ENCODE peak calls at places on chromosomes 13 and 19, in nine cellular contexts. L is A673, C is right lobe of liver, D is kidney, X is prostate gland, O is tibial nerve, Z is IMR-90, I is upper lobe of left lung, M is HCT116. S is an unnamed sample.

GRCh38 chr13:92074658-92075057 is 676.2 kb downstream of the GPC5 start:
- DNase-seq in C (no peak), Z (no peak), L (peak), O (no peak), I (no peak), X (no peak), M (no peak), D (no peak), S (no peak)

GRCh38 chr19:35351441-35352176 is 3.9 kb downstream of the FFAR1 start:
- DNase-seq in D (peak), X (no peak), O (no peak), M (no peak), Z (no peak), I (peak), L (no peak), C (peak), S (no peak)

GRCh38 chr13:33676700-33677048 is 141.3 kb upstream of the RFC3 start:
- DNase-seq in M (no peak), C (peak), X (peak), L (peak), D (no peak), Z (peak), I (peak), O (no peak), S (peak)

GRCh38 chr19:46924874-46925547 is 64.2 kb downstream of the ARHGAP35 start:
- DNase-seq in L (no peak), Z (no peak), I (peak), D (no peak), O (no peak), X (peak), C (peak), M (no peak), S (peak)

GRCh38 chr13:70527553-70527952 is 419.3 kb upstream of the KLHL1 start:
- DNase-seq in O (no peak), C (no peak), D (no peak), I (no peak), X (no peak), L (no peak), Z (no peak), M (no peak), S (no peak)

GRCh38 chr13:113981201-113981605 is 7.3 kb upstream of the C13orf46 start:
- DNase-seq in L (peak), I (peak), O (peak), D (peak), X (peak), C (peak), M (peak), Z (no peak), S (no peak)

GRCh38 chr13:37382156-37382555 is 216.4 kb downstream of the POSTN start:
- DNase-seq in I (no peak), O (no peak), D (no peak), Z (peak), L (no peak), C (no peak), M (no peak), X (no peak), S (no peak)

GRCh38 chr19:8050274-8051096 is 2.1 kb upstream of the CCL25 start:
- DNase-seq in D (peak), L (peak), Z (peak), C (peak), I (peak), M (peak), O (peak), X (peak), S (no peak)

GRCh38 chr13:23467048-23467931 is 33.8 kb upstream of the SACS start:
- DNase-seq in X (no peak), O (no peak), I (no peak), C (no peak), D (no peak), M (no peak), Z (peak), L (no peak), S (no peak)

GRCh38 chr13:41222259-41222852 is 28.0 kb upstream of the KBTBD7 start:
- DNase-seq in D (no peak), X (peak), C (peak), Z (peak), I (peak), M (peak), O (no peak), L (peak), S (no peak)

GRCh38 chr13:50711449-50711848 is 132.0 kb downstream of the DLEU7 start:
- DNase-seq in M (no peak), D (no peak), I (no peak), C (no peak), L (no peak), O (no peak), X (no peak), Z (no peak), S (no peak)

GRCh38 chr19:47839411-47839810 is 17.7 kb downstream of the CRX start:
- DNase-seq in C (no peak), M (no peak), Z (no peak), D (no peak), O (no peak), L (no peak), I (no peak), X (no peak), S (no peak)

GRCh38 chr13:50951366-50951765 is 41.8 kb downstream of the RNASEH2B start:
- DNase-seq in L (no peak), M (no peak), I (no peak), X (no peak), O (no peak), D (no peak), C (no peak), Z (peak), S (no peak)

GRCh38 chr19:48511800-48512503 is at the start of gene LMTK3:
- DNase-seq in C (no peak), Z (peak), D (peak), O (no peak), M (no peak), I (no peak), L (peak), X (no peak), S (no peak)

GRCh38 chr13:74026753-74027152 is 107.5 kb downstream of the KLF12 start:
- DNase-seq in D (peak), I (peak), L (peak), O (no peak), Z (peak), X (no peak), C (no peak), M (no peak), S (no peak)

GRCh38 chr13:39259371-39259770 is 221.1 kb downstream of the NHLRC3 start:
- DNase-seq in D (no peak), X (no peak), C (no peak), Z (no peak), I (no peak), M (no peak), O (no peak), L (no peak), S (no peak)

GRCh38 chr19:12884926-12885748 is 1.9 kb downstream of the KLF1 start:
- DNase-seq in C (peak), M (no peak), O (no peak), L (peak), I (peak), X (peak), Z (peak), D (peak), S (no peak)

GRCh38 chr19:3178377-3178972 is at the start of gene S1PR4:
- DNase-seq in I (peak), L (no peak), D (peak), C (peak), O (no peak), X (no peak), M (no peak), Z (no peak), S (no peak)
- H3K4me3 ChIP-seq in I (peak), L (no peak), D (no peak), C (peak), O (no peak), X (no peak), M (no peak), Z (no peak), S (no peak)

GRCh38 chr13:64798422-64798821 is 2431.7 kb downstream of the PCDH9 start:
- DNase-seq in X (no peak), Z (no peak), C (no peak), D (no peak), M (no peak), O (no peak), I (no peak), L (no peak), S (no peak)

GRCh38 chr13:64801768-64802167 is 2428.4 kb downstream of the PCDH9 start:
- DNase-seq in C (no peak), Z (no peak), I (no peak), D (no peak), M (no peak), O (no peak), L (no peak), X (no peak), S (no peak)
- H3K4me3 ChIP-seq in C (no peak), Z (no peak), I (no peak), D (no peak), M (no peak), O (no peak), L (no peak), X (no peak), S (no peak)

GRCh38 chr19:1665565-1666047 is 13.2 kb upstream of the TCF3 start:
- DNase-seq in M (no peak), O (no peak), D (peak), I (no peak), X (no peak), Z (no peak), C (no peak), L (no peak), S (no peak)

GRCh38 chr19:1671716-1672037 is 19.3 kb upstream of the TCF3 start:
- DNase-seq in Z (no peak), O (no peak), X (no peak), C (no peak), L (peak), M (no peak), I (no peak), D (no peak), S (no peak)

GRCh38 chr19:1672038-1672768 is 19.8 kb upstream of the TCF3 start:
- DNase-seq in C (peak), O (no peak), D (peak), Z (peak), M (no peak), X (no peak), I (no peak), L (peak), S (no peak)

GRCh38 chr19:1668048-1668338 is 15.6 kb upstream of the TCF3 start:
- DNase-seq in O (no peak), M (no peak), L (no peak), Z (no peak), I (no peak), C (no peak), X (no peak), D (no peak), S (no peak)

GRCh38 chr19:1668339-1669123 is 16.1 kb upstream of the TCF3 start:
- DNase-seq in Z (no peak), L (no peak), M (no peak), C (no peak), D (peak), O (no peak), X (no peak), I (no peak), S (no peak)
- H3K4me3 ChIP-seq in Z (no peak), L (peak), M (no peak), C (no peak), D (no peak), O (no peak), X (no peak), I (no peak), S (no peak)

GRCh38 chr19:1257475-1258160 is 9.2 kb downstream of the MIDN start:
- DNase-seq in O (no peak), M (no peak), D (no peak), X (no peak), L (peak), I (no peak), Z (no peak), C (no peak), S (no peak)

GRCh38 chr19:1258707-1259205 is 10.4 kb downstream of the MIDN start:
- DNase-seq in C (no peak), M (no peak), X (no peak), O (no peak), I (no peak), D (no peak), Z (no peak), L (no peak), S (no peak)

GRCh38 chr19:1255186-1256161 is 7.1 kb downstream of the MIDN start:
- DNase-seq in L (peak), I (no peak), Z (no peak), X (no peak), O (no peak), C (no peak), D (no peak), M (no peak), S (no peak)

GRCh38 chr19:1258161-1258492 is 9.7 kb downstream of the MIDN start:
- DNase-seq in I (no peak), C (no peak), D (no peak), Z (no peak), X (no peak), M (no peak), O (no peak), L (peak), S (no peak)

DNA sequence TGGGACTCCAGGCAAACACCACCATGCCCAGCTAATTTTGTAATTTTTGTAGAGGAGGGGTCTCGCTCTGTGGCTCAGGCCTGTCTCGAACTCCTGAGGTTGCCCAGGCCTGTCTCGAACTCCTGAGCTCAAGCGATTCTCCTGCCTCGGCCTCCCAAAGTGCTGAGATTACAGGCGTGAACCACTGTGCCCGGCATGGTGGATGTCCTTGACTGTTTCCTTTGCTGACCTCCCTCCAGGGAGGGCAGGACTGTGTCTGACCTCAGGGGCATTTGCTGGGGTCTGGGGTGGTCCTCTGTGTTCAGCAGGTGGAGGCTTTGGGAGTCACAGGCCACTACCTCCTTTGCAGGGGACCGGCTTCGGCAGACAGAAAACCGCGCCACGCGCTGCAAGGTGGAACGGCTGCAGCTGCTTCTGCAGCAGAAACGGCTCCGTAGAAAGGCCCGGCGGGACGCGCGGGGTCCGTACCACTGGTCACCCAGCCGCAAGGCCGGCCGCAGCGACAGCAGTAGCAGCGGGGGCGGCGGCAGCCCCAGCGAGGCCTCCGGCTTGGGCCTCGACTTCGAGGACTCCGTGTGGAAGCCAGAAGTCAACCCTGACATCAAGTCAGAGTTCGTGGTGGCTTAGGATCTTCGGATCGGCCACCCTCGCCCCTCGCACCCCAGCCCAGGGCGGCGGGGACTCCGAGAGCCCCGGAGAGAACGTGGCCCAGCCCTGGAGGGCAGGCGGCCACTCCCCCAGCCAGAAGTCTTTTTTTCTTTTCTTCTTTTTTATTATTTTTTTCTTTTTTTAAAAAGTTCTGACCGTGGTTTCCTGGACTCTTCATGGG is 8.5 kb downstream of the MIDN start:
- DNase-seq in C (no peak), Z (no peak), X (no peak), D (no peak), L (peak), I (no peak), O (no peak), M (no peak), S (no peak)
- H3K4me3 ChIP-seq in C (no peak), Z (no peak), X (no peak), D (no peak), L (no peak), I (no peak), O (no peak), M (no peak), S (no peak)

GRCh38 chr13:30865131-30866009 is 40.7 kb upstream of the MEDAG start:
- DNase-seq in I (peak), M (peak), D (peak), O (peak), L (peak), X (peak), C (peak), Z (peak), S (peak)
- H3K4me3 ChIP-seq in I (no peak), M (no peak), D (no peak), O (no peak), L (no peak), X (no peak), C (no peak), Z (peak), S (peak)

DNA sequence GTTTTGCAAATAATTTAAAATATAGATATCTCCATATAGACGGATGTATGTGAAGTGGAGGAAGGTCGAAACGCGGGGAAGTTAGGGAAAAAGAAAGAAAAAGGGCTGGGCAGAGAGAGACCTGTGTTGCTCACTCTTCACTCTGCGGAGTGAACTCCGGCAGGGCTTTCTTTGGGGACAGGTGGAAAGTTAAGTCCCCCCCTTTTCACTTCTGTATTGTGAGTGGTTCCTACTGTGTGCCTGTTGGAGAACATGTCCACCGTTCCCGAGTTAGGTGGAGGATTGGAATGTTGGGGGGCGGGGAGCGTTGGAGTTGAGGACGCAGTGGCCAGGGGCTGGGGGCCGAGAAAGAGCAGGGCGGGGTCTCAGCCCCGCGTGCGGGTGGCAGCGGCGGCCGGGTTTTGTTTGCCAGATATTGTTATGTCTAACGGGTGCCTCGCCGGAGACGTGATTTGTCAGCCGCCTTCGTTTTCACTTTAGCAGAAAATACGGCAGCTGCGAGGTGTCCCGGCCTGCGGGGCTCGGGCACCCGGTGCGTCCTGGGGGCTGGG is 145.0 kb upstream of the ZNF536 start:
- DNase-seq in Z (no peak), I (no peak), O (no peak), L (no peak), C (no peak), M (no peak), D (no peak), X (no peak), S (no peak)
- H3K4me3 ChIP-seq in Z (peak), I (peak), O (peak), L (peak), C (peak), M (peak), D (peak), X (peak), S (peak)

DNA sequence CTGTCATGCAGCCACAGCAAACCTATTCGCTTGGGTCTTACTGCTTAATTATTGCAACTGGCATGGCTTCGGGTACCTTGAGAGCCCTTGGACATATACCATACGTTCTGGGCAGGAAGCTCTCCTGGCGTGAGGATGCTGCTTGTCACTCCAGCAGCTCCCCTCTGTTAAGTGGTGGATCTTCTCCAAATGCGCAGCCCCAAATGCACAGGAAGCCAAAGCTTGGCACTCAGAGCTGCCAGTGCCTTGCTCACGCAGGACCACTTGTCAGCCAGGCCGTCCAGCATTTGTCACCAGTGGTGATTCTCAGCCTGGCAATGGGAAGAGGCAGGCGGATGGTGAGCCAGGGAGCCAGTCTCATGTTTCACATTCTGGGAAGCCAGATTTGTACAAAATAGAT is 158.6 kb downstream of the KATNAL1 start:
- DNase-seq in D (no peak), L (no peak), X (no peak), I (no peak), M (no peak), C (no peak), O (no peak), Z (no peak), S (no peak)
- H3K4me3 ChIP-seq in D (no peak), L (no peak), X (no peak), I (no peak), M (no peak), C (no peak), O (no peak), Z (no peak), S (no peak)

GRCh38 chr19:4730740-4731171 is 7.1 kb upstream of the DPP9 start:
- DNase-seq in Z (no peak), I (no peak), C (no peak), L (peak), X (no peak), M (peak), O (no peak), D (no peak), S (no peak)

GRCh38 chr19:4733755-4734345 is 10.2 kb upstream of the DPP9 start:
- DNase-seq in Z (no peak), L (no peak), D (no peak), M (no peak), C (no peak), X (no peak), I (no peak), O (no peak), S (no peak)

GRCh38 chr19:4737955-4738580 is 14.4 kb upstream of the DPP9 start:
- DNase-seq in M (no peak), Z (no peak), L (peak), D (no peak), I (no peak), O (no peak), X (no peak), C (no peak), S (no peak)

GRCh38 chr19:4732680-4733114 is 9.1 kb upstream of the DPP9 start:
- DNase-seq in Z (peak), O (no peak), C (no peak), D (no peak), L (peak), I (no peak), X (peak), M (peak), S (no peak)
- H3K4me3 ChIP-seq in Z (no peak), O (no peak), C (no peak), D (no peak), L (no peak), I (no peak), X (no peak), M (no peak), S (no peak)

GRCh38 chr13:98486412-98486811 is 90.5 kb downstream of the STK24 start:
- DNase-seq in Z (no peak), M (no peak), L (no peak), C (no peak), X (no peak), O (no peak), I (no peak), D (no peak), S (no peak)

GRCh38 chr13:98485561-98485960 is 91.3 kb downstream of the STK24 start:
- DNase-seq in Z (no peak), M (no peak), O (no peak), L (no peak), X (no peak), D (no peak), C (no peak), I (no peak), S (no peak)

GRCh38 chr13:98482476-98483444 is 94.1 kb downstream of the STK24 start:
- DNase-seq in C (peak), O (peak), M (no peak), Z (peak), D (peak), I (peak), L (no peak), X (peak), S (no peak)

GRCh38 chr13:98483636-98484288 is 93.1 kb downstream of the STK24 start:
- DNase-seq in C (no peak), D (no peak), X (peak), L (no peak), O (no peak), Z (peak), I (no peak), M (no peak), S (no peak)

GRCh38 chr13:98484289-98485219 is 92.4 kb downstream of the STK24 start:
- DNase-seq in X (peak), D (peak), C (peak), I (peak), O (no peak), L (peak), Z (peak), M (peak), S (peak)
- H3K4me3 ChIP-seq in X (no peak), D (no peak), C (no peak), I (peak), O (no peak), L (peak), Z (no peak), M (peak), S (no peak)